ENCODE peak calls at places on chromosomes 7 and 10, in eight cellular contexts. O, G, R, H, E, I, C and S are unnamed samples.

GRCh38 chr10:80144302-80145131 is 12.0 kb downstream of the PLAC9 start:
- DNase-seq in O (no peak), H (peak; percentile 44), R (no peak), C (no peak), G (no peak), E (no peak), I (peak; percentile 65), S (peak; percentile 57)

GRCh38 chr10:113493195-113493594 is 59.7 kb upstream of the HABP2 start:
- DNase-seq in O (no peak), C (no peak), I (no peak), G (no peak), R (no peak), H (no peak), E (no peak), S (no peak)

GRCh38 chr7:54076619-54077018 is 465.6 kb upstream of the VSTM2A start:
- DNase-seq in O (no peak), G (no peak), E (no peak), I (no peak), H (no peak), R (no peak), C (no peak), S (no peak)

GRCh38 chr10:84427903-84428650 is 99.7 kb downstream of the CCSER2 start:
- DNase-seq in O (no peak), I (no peak), E (no peak), C (no peak), R (no peak), H (peak; percentile 34), G (no peak), S (no peak)

GRCh38 chr10:2508971-2509605 is 558.3 kb upstream of the PFKP start:
- DNase-seq in I (no peak), C (no peak), O (no peak), E (no peak), G (no peak), H (no peak), R (no peak), S (no peak)

GRCh38 chr7:121505021-121505420 is 108.9 kb upstream of the FAM3C start:
- DNase-seq in E (no peak), O (no peak), G (no peak), H (no peak), I (no peak), R (no peak), C (no peak), S (no peak)

GRCh38 chr10:103835121-103836045 is 20.0 kb downstream of the SH3PXD2A start:
- DNase-seq in O (peak; percentile 80), E (peak; percentile 79), H (no peak), C (no peak), I (peak; percentile 82), G (no peak), R (peak; percentile 76), S (peak; percentile 90)

GRCh38 chr10:87957702-87958101 is 94.3 kb downstream of the PTEN start:
- DNase-seq in O (no peak), E (no peak), C (no peak), R (no peak), G (no peak), I (no peak), H (no peak), S (no peak)

GRCh38 chr10:47401210-47401609 is 17.1 kb upstream of the ZNF488 start:
- DNase-seq in O (no peak), C (no peak), G (peak; percentile 11), I (no peak), H (no peak), R (no peak), E (no peak), S (no peak)

GRCh38 chr10:69153227-69153626 is 26.8 kb upstream of the SUPV3L1 start:
- DNase-seq in C (no peak), I (no peak), R (no peak), H (no peak), E (no peak), O (no peak), G (no peak), S (no peak)

GRCh38 chr10:87054373-87055295 is 34.5 kb downstream of the FAM25A start:
- DNase-seq in I (no peak), O (no peak), E (no peak), R (no peak), H (no peak), C (no peak), G (no peak), S (no peak)

GRCh38 chr10:70479161-70479531 is 579 bp downstream of the PALD1 start:
- DNase-seq in I (no peak), R (no peak), O (no peak), G (no peak), H (no peak), C (no peak), E (no peak), S (no peak)

GRCh38 chr10:70479626-70480253 is 1.2 kb downstream of the PALD1 start:
- DNase-seq in C (peak; percentile 42), E (no peak), R (no peak), I (peak; percentile 72), G (no peak), H (no peak), O (no peak), S (no peak)

GRCh38 chr10:70481831-70482530 is 3.4 kb downstream of the PALD1 start:
- DNase-seq in E (peak; percentile 77), G (peak; percentile 42), C (peak; percentile 62), H (no peak), R (peak; percentile 72), I (peak; percentile 80), O (peak; percentile 46), S (peak; percentile 75)

GRCh38 chr10:70481105-70481504 is 2.5 kb downstream of the PALD1 start:
- DNase-seq in G (no peak), R (no peak), H (no peak), E (no peak), I (no peak), O (no peak), C (no peak), S (no peak)

DNA sequence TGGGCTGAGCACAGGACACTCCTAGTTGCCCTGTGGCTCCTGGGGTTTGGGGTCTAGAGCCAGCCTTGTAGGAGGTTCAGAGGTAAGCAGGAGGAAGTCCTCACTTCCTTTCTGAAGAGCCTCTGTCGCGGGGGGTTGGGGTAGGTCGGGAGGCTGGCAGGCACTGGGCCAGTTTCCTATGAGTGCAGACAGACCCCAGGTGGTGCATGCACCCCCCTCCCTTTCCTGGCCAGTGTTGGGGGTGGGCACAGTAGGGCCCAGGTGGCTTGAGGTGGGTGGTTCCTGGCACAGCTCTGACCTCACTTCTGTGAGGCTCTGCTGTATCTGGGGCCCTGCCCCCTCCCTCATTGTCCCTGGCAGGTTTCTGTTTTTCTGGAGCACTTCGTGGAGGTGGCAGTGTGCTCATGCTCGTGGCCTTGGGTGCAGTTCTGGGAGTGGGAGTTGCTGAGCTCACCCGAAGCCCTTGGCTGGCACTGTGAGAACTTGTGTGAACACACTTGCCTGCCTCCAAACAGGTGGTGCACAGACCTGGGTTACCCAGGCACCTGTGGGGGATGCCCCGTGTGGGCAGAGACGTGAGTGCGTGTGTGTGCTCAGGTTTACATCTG is 1.8 kb downstream of the PALD1 start:
- DNase-seq in H (no peak), I (peak; percentile 53), R (no peak), C (no peak), G (no peak), O (no peak), E (no peak), S (no peak)
- H3K4me3 ChIP-seq in H (peak overlapping the region; percentile 62), I (peak overlapping the region; percentile 72), R (peak overlapping the region; percentile 74), C (no peak overlapping the region), G (no peak overlapping the region), O (no peak overlapping the region), E (peak overlapping the region; percentile 77), S (no peak overlapping the region)

GRCh38 chr10:123999956-124000615 is 93.3 kb downstream of the CHST15 start:
- DNase-seq in G (peak; percentile 25), H (no peak), O (no peak), I (no peak), E (no peak), R (no peak), C (no peak), S (peak; percentile 50)
- H3K27ac ChIP-seq in G (no peak overlapping the region), H (no peak overlapping the region), O (no peak overlapping the region), I (no peak overlapping the region), E (no peak overlapping the region), R (no peak overlapping the region), C (no peak overlapping the region), S (no peak overlapping the region)

GRCh38 chr7:142478479-142479220 is 220.8 kb upstream of the PRSS58 start:
- DNase-seq in I (no peak), G (no peak), H (no peak), E (no peak), C (no peak), O (no peak), R (no peak), S (no peak)
- TF ChIP-seq CTCF in I (peak; percentile 45), G (peak; percentile 47), H (peak; percentile 37), E (peak; percentile 59), C (peak; percentile 66), O (no peak), R (peak; percentile 56), S (no peak)

GRCh38 chr7:27113991-27114866 is 11.7 kb upstream of the HOXA2 start:
- DNase-seq in R (no peak), G (no peak), H (no peak), E (no peak), I (peak; percentile 69), C (no peak), O (peak; percentile 41), S (no peak)
- H3K4me3 ChIP-seq in R (peak overlapping the region; percentile 49), G (peak overlapping the region; percentile 37), H (peak overlapping the region; percentile 55), E (peak overlapping the region; percentile 56), I (peak overlapping the region; percentile 82), C (peak overlapping the region; percentile 62), O (peak overlapping the region; percentile 49), S (peak overlapping the region; percentile 33)

DNA sequence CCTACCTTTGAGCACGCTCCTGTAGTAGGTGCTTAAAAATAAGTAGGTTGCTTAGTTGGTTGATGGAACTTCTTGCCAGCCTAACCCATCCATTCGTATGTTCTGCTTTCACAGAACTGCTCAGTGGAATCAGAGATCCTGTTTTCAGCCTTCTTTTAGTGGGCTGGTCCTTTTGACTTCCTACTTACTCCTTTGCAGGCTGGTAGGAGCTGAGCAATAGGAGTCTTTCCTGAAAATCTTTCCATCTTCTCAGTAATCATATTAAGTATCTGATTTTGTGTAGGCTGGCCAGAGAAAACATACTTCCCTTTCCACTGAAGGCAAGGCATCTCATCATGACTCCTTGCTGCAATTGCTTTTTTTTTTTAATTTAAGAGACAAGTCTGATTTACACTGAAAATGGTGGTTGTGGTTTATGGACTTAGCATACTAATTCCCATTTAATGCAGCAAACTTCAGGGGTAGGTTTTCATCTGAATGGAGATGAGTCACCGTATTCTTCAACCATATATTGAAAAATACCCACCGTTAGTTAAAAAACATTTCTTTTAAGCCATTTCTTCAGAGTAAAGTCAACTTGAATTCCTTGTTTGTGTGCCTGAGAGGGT is 208.0 kb downstream of the ZNF365 start:
- DNase-seq in R (no peak), O (no peak), E (no peak), I (no peak), G (no peak), C (no peak), H (no peak), S (no peak)
- H3K27ac ChIP-seq in R (peak overlapping the region; percentile 46), O (no peak overlapping the region), E (peak overlapping the region; percentile 75), I (peak overlapping the region; percentile 52), G (no peak overlapping the region), C (peak overlapping the region; percentile 49), H (peak overlapping the region; percentile 57), S (peak overlapping the region; percentile 68)